ENCODE peak calls at places on chromosomes 11 and 22, in four cellular contexts. L, J, D and Z are unnamed samples.

GRCh38 chr11:30143098-30143705 is 87.6 kb upstream of the FSHB start:
- DNase-seq in D (peak; percentile 21), J (no peak), L (peak; percentile 37), Z (peak; percentile 15)

GRCh38 chr22:50141891-50142363 is 28.6 kb upstream of the PANX2 start:
- DNase-seq in J (no peak), D (peak; percentile 54), L (no peak), Z (peak; percentile 52)

GRCh38 chr22:30221121-30221992 is 25.2 kb downstream of the LIF start:
- DNase-seq in J (no peak), L (no peak), D (no peak), Z (no peak)

GRCh38 chr11:16117989-16118810 is 238.1 kb downstream of the SOX6 start:
- DNase-seq in J (no peak), L (no peak), D (no peak), Z (no peak)

GRCh38 chr11:66842501-66842895 is 743 bp upstream of the RCE1 start:
- DNase-seq in D (no peak), J (no peak), L (no peak), Z (no peak)

GRCh38 chr11:77968337-77968736 is 26.1 kb downstream of the INTS4 start:
- DNase-seq in D (no peak), L (no peak), J (no peak), Z (no peak)

GRCh38 chr11:131785801-131786200 is 415.4 kb downstream of the NTM start:
- DNase-seq in J (no peak), L (no peak), D (no peak), Z (no peak)

GRCh38 chr22:24208012-24208749 is 26.9 kb downstream of the SUSD2 start:
- DNase-seq in L (peak; percentile 96), J (no peak), D (peak; percentile 2), Z (peak; percentile 98)

GRCh38 chr11:77346906-77347603 is 45.6 kb upstream of the GDPD4 start:
- DNase-seq in L (no peak), D (no peak), J (no peak), Z (peak; percentile 94)

GRCh38 chr22:39266398-39267030 is 21.7 kb upstream of the PDGFB start:
- DNase-seq in L (no peak), D (no peak), J (no peak), Z (peak; percentile 64)

GRCh38 chr11:73189723-73190556 is 28.1 kb upstream of the P2RY2 start:
- DNase-seq in D (no peak), L (no peak), J (no peak), Z (no peak)

GRCh38 chr11:111565111-111565720 is 24.7 kb downstream of the LAYN start:
- DNase-seq in J (no peak), D (peak; percentile 48), L (peak; percentile 51), Z (peak; percentile 80)

GRCh38 chr22:28989484-28989883 is 72.1 kb downstream of the C22orf31 start:
- DNase-seq in L (no peak), D (no peak), J (no peak), Z (no peak)

GRCh38 chr11:134947556-134947955 is 535.5 kb upstream of the B3GAT1 start:
- DNase-seq in J (no peak), D (no peak), L (no peak), Z (no peak)

GRCh38 chr11:106156290-106156937 is 79.0 kb downstream of the AASDHPPT start:
- DNase-seq in J (no peak), D (peak; percentile 27), L (peak; percentile 47), Z (peak; percentile 83)

GRCh38 chr11:22670803-22671202 is 4.4 kb downstream of the GAS2 start:
- DNase-seq in J (no peak), D (no peak), L (peak; percentile 24), Z (peak; percentile 3)

GRCh38 chr11:32469791-32470190 is 34.5 kb upstream of the WT1 start:
- DNase-seq in D (no peak), L (no peak), J (no peak), Z (no peak)

GRCh38 chr11:32478277-32478731 is 43.0 kb upstream of the WT1 start:
- DNase-seq in D (no peak), J (no peak), L (no peak), Z (no peak)

GRCh38 chr11:32472226-32472625 is 36.9 kb upstream of the WT1 start:
- DNase-seq in D (no peak), J (no peak), L (no peak), Z (no peak)

GRCh38 chr11:32479291-32479690 is 44.0 kb upstream of the WT1 start:
- DNase-seq in D (no peak), L (no peak), J (no peak), Z (no peak)

DNA sequence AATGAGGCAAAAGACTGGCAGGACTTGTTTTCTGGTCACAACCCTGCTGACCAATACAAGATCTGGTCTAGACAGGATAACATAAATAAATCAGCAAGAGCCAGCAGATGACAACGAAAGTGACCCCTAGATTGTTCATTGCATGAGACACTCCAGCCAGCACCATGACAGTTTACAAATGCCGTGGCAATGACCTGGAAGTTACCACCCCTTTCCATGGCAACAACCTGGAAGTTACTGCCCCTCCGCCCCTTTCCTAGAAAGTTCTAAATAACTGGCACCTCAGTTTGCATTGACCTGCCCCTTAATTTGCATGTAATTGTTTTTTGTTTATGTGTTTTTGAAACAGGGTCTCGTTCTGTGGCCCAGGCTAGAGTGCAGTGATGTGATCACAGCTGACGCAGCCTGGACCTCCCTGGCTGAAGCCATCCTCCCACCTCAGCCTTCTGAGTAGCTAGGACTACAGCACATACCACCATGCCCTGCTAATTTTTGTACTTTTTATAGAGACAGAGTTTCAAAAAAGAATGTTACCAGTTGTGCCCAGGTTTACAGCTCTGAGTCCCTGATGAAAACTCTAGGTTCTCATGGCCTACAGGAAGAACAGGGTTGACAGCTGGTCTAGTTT is 38.1 kb upstream of the WT1 start:
- DNase-seq in J (no peak), D (no peak), L (no peak), Z (no peak)
- H3K4me1 ChIP-seq in J (no peaks in the 10 kb centered on the region), D (no peaks in the 10 kb centered on the region), L (no peaks in the 10 kb centered on the region), Z (no peaks in the 10 kb centered on the region)

GRCh38 chr11:65210361-65210731 is 28.6 kb downstream of the CAPN1 start:
- DNase-seq in D (no peak), J (no peak), L (no peak), Z (no peak)

GRCh38 chr11:65210748-65211147 is 29.0 kb downstream of the CAPN1 start:
- DNase-seq in J (no peak), L (no peak), D (no peak), Z (no peak)

GRCh38 chr11:65208785-65209710 is 27.3 kb downstream of the CAPN1 start:
- DNase-seq in D (no peak), J (no peak), L (no peak), Z (no peak)

GRCh38 chr11:65211293-65212105 is 29.8 kb downstream of the CAPN1 start:
- DNase-seq in D (no peak), J (no peak), L (no peak), Z (no peak)

DNA sequence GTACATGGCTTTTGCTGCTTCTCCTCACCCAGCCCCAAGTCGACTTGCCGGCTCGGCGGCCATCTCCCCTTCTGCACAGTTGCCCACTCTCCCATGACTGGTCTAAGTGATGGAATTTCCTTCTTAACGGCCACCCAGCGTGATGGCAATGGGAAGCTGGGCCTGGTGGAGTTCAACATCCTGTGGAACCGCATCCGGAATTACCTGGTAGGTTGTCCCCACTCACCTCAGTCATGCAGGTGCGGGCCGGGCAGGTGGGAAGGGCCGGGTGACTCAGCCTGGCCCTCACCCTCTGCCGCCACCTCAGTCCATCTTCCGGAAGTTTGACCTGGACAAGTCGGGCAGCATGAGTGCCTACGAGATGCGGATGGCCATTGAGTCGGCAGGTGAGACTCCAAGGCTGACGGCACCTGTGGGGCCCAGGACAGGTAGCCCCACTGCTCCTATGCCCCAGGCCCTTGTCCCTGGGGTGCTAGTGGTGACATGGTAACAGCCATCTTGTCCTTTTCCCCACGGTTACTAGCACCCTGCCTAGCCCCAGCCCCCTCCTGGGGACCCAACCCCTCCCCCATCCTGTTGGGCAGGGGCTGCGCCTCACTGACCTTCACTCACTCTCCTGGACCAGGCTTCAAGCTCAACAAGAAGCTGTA is 28.1 kb downstream of the CAPN1 start:
- DNase-seq in D (no peak), J (no peak), L (no peak), Z (no peak)
- H3K4me2 ChIP-seq in D (no peak overlapping the region), J (no peak overlapping the region), L (no peak overlapping the region), Z (no peak overlapping the region)

GRCh38 chr11:99019676-99020075 is 1.1 kb upstream of the CNTN5 start:
- DNase-seq in L (no peak), J (no peak), D (peak; percentile 4), Z (no peak)

GRCh38 chr11:99015634-99016454 is 4.9 kb upstream of the CNTN5 start:
- DNase-seq in D (peak; percentile 48), J (no peak), L (peak; percentile 39), Z (peak; percentile 51)

GRCh38 chr11:99020324-99021225 is at the start of gene CNTN5:
- DNase-seq in L (peak; percentile 15), D (peak; percentile 55), J (peak; percentile 29), Z (peak; percentile 5)
- TF ChIP-seq RFX5 in L (no peak), D (no peak), J (no peak), Z (no peak)

DNA sequence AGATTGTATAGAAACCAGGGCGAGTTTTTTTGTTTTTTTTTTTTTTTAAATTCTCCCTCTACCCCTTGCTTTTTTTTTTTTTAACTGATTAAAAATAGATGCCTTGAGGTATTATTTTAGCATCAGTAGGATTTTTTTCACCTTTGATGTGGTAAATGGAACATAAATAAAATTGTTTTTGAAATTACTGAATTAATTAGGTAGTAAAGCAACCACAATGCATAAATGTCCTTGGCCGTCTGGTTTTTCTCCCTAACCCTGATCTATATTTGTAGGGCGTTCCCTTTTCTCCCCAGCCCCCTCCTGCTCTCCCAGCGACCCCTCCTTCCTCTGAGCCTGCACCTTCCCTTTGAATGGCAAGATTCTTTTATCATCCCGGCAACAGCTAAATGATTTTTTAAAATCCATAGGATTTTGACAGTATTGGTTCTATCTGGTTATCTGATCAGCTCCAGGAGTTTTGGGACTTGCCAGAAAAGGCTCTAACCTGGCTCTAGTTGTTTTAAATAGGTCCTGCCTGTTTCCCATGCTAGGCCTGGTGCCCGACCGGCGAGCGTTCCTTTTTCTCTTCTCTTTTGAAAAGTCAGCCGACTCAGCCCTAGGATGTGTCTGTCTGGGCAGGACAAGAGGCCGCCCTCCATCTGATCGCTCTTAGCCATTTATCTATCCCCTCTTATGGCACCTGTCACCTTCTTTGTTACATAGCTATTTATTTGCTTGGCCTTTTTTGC is 108.0 kb downstream of the ZBTB16 start:
- DNase-seq in L (no peak), D (no peak), J (no peak), Z (no peak)
- H3K4me1 ChIP-seq in L (peaks cover 11% of the 10 kb centered on the region), D (peaks cover 20% of the 10 kb centered on the region), J (no peaks in the 10 kb centered on the region), Z (peaks cover 5% of the 10 kb centered on the region)

GRCh38 chr11:79308429-79308828 is 132.4 kb downstream of the TENM4 start:
- DNase-seq in L (no peak), D (no peak), J (no peak), Z (no peak)
- H3K4me2 ChIP-seq in L (no peak overlapping the region), D (no peak overlapping the region), J (no peak overlapping the region), Z (no peak overlapping the region)

DNA sequence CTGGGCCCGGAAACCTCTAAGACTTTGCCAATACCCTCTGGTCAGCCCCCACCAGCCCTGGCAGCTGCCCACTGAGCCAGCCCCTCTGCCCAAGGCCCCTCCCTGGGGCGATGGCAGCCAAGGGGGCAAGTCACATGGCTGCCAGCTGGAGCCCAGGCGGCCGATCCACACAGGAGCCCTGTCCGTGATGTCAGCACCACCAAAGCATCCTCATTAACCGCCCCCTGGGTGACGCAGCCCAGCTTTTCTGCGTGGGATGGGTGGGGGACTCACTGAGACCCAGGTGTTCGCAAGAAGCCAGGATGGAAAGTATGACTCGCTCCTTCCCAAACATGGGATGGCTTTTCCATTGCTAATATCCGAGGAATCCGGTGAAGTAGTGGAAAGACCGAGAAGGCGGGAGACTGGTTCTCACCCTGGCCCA is 46.6 kb upstream of the WNT7B start:
- DNase-seq in D (no peak), J (no peak), L (no peak), Z (peak; percentile 92)
- TF ChIP-seq RFX5 in D (no peak), J (no peak), L (no peak), Z (no peak)

GRCh38 chr11:100638648-100639047 is 48.4 kb upstream of the ARHGAP42 start:
- DNase-seq in L (no peak), D (no peak), J (no peak), Z (no peak)
- H3K4me1 ChIP-seq in L (peaks cover 14% of the 10 kb centered on the region), D (no peaks in the 10 kb centered on the region), J (no peaks in the 10 kb centered on the region), Z (peaks cover 18% of the 10 kb centered on the region)

GRCh38 chr11:120326228-120326627 is 1.1 kb downstream of the TLCD5 start:
- DNase-seq in L (peak; percentile 28), J (no peak), D (no peak), Z (peak; percentile 86)
- H3K4me2 ChIP-seq in L (peak overlapping the region; percentile 78), J (peak overlapping the region; percentile 79), D (peak overlapping the region; percentile 84), Z (peak overlapping the region; percentile 100)